ENCODE peak calls at places on chromosomes 12 and 14, in five cellular contexts. One of them, this sample, is unnamed.

GRCh38 chr12:79566452-79566851 is 124.3 kb downstream of the PAWR start:
- DNase-seq in A549: no peak
- DNase-seq in body of pancreas: no peak
- DNase-seq in suprapubic skin: no peak
- DNase-seq in IMR-90: peak
- DNase-seq in this sample: no peak

GRCh38 chr12:43060738-43061137 is 471.2 kb upstream of the PRICKLE1 start:
- DNase-seq in A549: no peak
- DNase-seq in body of pancreas: no peak
- DNase-seq in suprapubic skin: no peak
- DNase-seq in IMR-90: no peak
- DNase-seq in this sample: no peak

GRCh38 chr14:55000381-55000780 is 26.5 kb downstream of the WDHD1 start:
- DNase-seq in A549: no peak
- DNase-seq in body of pancreas: no peak
- DNase-seq in suprapubic skin: no peak
- DNase-seq in IMR-90: peak
- DNase-seq in this sample: no peak

GRCh38 chr14:71475916-71476315 is 456.3 kb upstream of the RGS6 start:
- DNase-seq in A549: no peak
- DNase-seq in body of pancreas: no peak
- DNase-seq in suprapubic skin: no peak
- DNase-seq in IMR-90: no peak
- DNase-seq in this sample: no peak

GRCh38 chr12:45254254-45254653 is 38.4 kb downstream of the ANO6 start:
- DNase-seq in A549: no peak
- DNase-seq in body of pancreas: no peak
- DNase-seq in suprapubic skin: no peak
- DNase-seq in IMR-90: no peak
- DNase-seq in this sample: no peak

GRCh38 chr12:64181504-64182291 is 40.4 kb downstream of the KICS2 start:
- DNase-seq in A549: peak
- DNase-seq in body of pancreas: peak
- DNase-seq in suprapubic skin: no peak
- DNase-seq in IMR-90: peak
- DNase-seq in this sample: peak

GRCh38 chr12:77087427-77087826 is 22.1 kb upstream of the E2F7 start:
- DNase-seq in A549: no peak
- DNase-seq in body of pancreas: no peak
- DNase-seq in suprapubic skin: no peak
- DNase-seq in IMR-90: peak
- DNase-seq in this sample: no peak

GRCh38 chr12:26271889-26272492 is 76.6 kb downstream of the SSPN start:
- DNase-seq in A549: no peak
- DNase-seq in body of pancreas: peak
- DNase-seq in suprapubic skin: peak
- DNase-seq in IMR-90: peak
- DNase-seq in this sample: peak

GRCh38 chr14:50726372-50727107 is 58.4 kb upstream of the SAV1 start:
- DNase-seq in A549: no peak
- DNase-seq in body of pancreas: no peak
- DNase-seq in suprapubic skin: no peak
- DNase-seq in IMR-90: peak
- DNase-seq in this sample: no peak

GRCh38 chr14:22097606-22098292 is 424.1 kb upstream of the OR4E1 start:
- DNase-seq in A549: no peak
- DNase-seq in body of pancreas: no peak
- DNase-seq in suprapubic skin: no peak
- DNase-seq in IMR-90: no peak
- DNase-seq in this sample: no peak

GRCh38 chr14:36069535-36069900 is 107.0 kb downstream of the PTCSC3 start:
- DNase-seq in A549: peak
- DNase-seq in body of pancreas: peak
- DNase-seq in suprapubic skin: no peak
- DNase-seq in IMR-90: peak
- DNase-seq in this sample: peak

GRCh38 chr14:79543966-79544365 is 667.3 kb downstream of the DIO2 start:
- DNase-seq in A549: peak
- DNase-seq in body of pancreas: no peak
- DNase-seq in suprapubic skin: no peak
- DNase-seq in IMR-90: peak
- DNase-seq in this sample: peak

GRCh38 chr12:122304924-122305323 is 38.6 kb upstream of the VPS33A start:
- DNase-seq in A549: no peak
- DNase-seq in body of pancreas: no peak
- DNase-seq in suprapubic skin: no peak
- DNase-seq in IMR-90: peak
- DNase-seq in this sample: no peak

GRCh38 chr14:22871200-22871961 is at the start of gene LRP10:
- DNase-seq in A549: peak
- DNase-seq in body of pancreas: peak
- DNase-seq in suprapubic skin: peak
- DNase-seq in IMR-90: peak
- DNase-seq in this sample: peak

GRCh38 chr14:26598081-26598671 is 343 bp upstream of the NOVA1 start:
- DNase-seq in A549: peak
- DNase-seq in body of pancreas: peak
- DNase-seq in suprapubic skin: peak
- DNase-seq in IMR-90: peak
- DNase-seq in this sample: peak

GRCh38 chr12:182381-182883 is 31.5 kb downstream of the SLC6A12 start:
- DNase-seq in A549: peak
- DNase-seq in body of pancreas: no peak
- DNase-seq in suprapubic skin: no peak
- DNase-seq in IMR-90: peak
- DNase-seq in this sample: peak

GRCh38 chr12:131157739-131158138 is 204.0 kb downstream of the ADGRD1 start:
- DNase-seq in A549: no peak
- DNase-seq in body of pancreas: no peak
- DNase-seq in suprapubic skin: no peak
- DNase-seq in IMR-90: no peak
- DNase-seq in this sample: no peak

GRCh38 chr12:51460519-51460918 is 35.9 kb downstream of the SLC4A8 start:
- DNase-seq in A549: no peak
- DNase-seq in body of pancreas: no peak
- DNase-seq in suprapubic skin: no peak
- DNase-seq in IMR-90: peak
- DNase-seq in this sample: no peak

GRCh38 chr12:6044082-6044481 is 80.4 kb downstream of the VWF start:
- DNase-seq in A549: no peak
- DNase-seq in body of pancreas: no peak
- DNase-seq in suprapubic skin: no peak
- DNase-seq in IMR-90: no peak
- DNase-seq in this sample: peak

GRCh38 chr14:24814944-24815343 is 181.0 kb upstream of the GZMB start:
- DNase-seq in A549: no peak
- DNase-seq in body of pancreas: no peak
- DNase-seq in suprapubic skin: no peak
- DNase-seq in IMR-90: no peak
- DNase-seq in this sample: no peak

GRCh38 chr12:30613119-30613830 is 82.4 kb downstream of the IPO8 start:
- DNase-seq in A549: no peak
- DNase-seq in body of pancreas: no peak
- DNase-seq in suprapubic skin: no peak
- DNase-seq in IMR-90: peak
- DNase-seq in this sample: no peak

DNA sequence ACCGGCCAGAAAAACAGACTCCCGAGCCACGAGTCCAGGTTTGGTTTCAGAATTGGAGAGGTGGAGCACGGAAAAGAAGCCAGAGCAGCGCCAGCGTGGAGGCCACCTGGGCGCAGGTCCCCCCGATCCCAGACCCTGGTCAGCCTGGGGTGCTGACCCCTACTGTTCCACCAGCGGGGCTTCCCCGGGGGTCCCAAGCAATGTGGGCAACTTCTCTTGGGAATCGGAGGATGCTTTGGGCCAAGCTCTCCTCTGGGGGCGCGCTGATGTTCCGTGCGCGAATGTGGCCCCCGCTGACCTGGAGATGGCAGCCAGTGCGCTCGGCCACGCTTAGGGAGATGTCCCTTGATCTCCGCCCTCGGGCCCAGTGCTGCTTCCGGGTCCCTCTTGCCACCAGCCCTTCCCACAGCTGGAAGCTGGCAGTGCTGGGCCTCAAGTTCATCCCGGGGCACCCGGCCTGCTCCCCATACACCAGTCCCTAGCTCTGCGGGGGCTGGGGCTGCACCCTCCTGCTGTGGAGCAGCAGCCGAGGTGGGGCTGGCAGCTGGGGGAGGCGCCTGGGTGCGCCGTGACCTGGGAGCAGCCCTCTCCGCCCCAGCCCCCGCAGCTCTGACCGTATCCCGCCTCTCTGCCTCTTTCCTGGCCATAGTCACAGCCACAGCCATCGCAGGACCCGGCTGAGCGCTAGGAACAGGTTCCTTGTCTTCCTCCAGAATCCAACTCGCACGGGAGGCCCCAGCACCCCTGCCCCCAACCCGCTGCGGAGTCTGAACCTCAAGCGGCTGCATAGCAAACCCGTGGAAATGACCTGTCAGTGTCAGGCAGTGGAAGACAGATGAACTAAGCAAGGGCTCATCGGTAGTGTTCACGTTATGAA is 91.2 kb downstream of the RCOR1 start:
- DNase-seq in A549: no peak
- DNase-seq in body of pancreas: peak
- DNase-seq in suprapubic skin: no peak
- DNase-seq in IMR-90: no peak
- DNase-seq in this sample: no peak
- TF ChIP-seq POLR2A in A549: no peak
- TF ChIP-seq POLR2A in body of pancreas: no peak
- TF ChIP-seq POLR2A in suprapubic skin: no peak
- TF ChIP-seq POLR2A in IMR-90: no peak
- TF ChIP-seq POLR2A in this sample: no peak

DNA sequence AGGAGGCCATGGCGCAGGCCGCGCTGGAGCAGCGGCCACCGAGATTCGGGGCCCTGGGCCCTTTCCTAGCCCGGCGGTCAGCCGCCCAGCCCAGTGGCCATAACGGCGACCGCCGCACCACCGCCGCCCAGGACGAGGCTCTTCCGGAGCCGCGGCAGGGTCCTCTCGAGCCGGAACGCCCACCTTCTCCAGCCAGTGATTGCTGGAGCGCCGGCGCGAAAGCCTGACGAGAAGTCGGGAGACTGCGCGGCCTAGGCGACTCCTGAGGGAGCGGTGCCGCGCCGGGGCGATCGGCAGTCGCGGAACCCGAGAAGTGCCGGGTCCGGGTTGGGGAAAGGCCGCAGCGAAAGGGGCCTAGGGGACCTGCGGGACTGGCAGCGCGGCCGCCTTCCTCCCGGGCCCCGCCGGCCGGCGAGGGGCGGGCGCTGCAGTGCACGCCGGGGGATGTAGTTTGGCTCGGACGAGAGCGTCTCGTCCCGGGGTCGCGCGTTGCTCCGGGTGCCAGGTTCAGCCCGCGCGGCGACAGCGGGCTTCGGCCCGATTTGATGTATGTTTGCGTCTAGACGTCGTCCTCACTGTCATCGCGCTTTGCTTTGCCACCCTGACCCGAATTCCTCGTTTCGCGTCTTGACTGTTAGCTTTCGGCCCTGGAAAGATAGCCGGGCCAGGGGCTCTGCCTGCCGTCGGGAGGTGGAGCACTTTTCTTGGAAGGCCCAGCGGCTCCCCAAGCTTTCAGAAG is at the start of gene VTI1B:
- DNase-seq in A549: peak
- DNase-seq in body of pancreas: peak
- DNase-seq in suprapubic skin: peak
- DNase-seq in IMR-90: peak
- DNase-seq in this sample: peak
- TF ChIP-seq POLR2A in A549: peak
- TF ChIP-seq POLR2A in body of pancreas: peak
- TF ChIP-seq POLR2A in suprapubic skin: peak
- TF ChIP-seq POLR2A in IMR-90: peak
- TF ChIP-seq POLR2A in this sample: peak

DNA sequence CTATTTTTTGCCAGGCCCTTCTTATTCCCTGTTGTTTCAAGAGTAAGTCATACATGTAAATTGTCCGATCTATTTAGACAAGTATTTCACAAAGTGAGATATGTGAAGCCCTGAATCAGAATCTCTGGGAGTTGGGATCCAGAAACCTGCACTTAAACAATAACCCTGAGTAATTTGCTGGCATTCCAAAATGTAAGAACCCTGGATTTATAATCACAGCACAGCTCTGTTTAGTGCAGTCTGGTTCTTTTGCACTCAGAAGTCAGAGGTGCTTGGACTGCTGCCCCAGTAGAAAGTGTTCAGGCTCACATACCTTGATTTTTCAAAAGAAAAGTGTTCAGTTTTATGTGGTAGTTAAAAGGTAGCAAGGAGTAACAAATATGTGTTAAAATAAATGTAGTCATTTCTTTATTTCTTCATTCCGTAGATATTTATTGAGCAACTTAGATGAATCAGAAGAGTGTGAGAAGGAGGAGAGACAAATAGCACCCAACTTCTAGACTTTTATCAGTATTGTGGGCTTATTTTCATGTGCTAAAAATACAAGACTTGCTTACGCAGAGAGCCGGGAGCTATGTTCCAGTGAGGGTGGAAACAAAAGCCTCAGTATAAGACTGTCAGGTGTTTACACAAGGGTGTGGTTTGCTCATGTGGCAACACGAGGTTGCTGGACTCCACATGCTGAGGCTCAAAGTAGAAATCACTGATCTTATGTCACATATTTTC is 70.1 kb downstream of the SYNE2 start:
- DNase-seq in A549: peak
- DNase-seq in body of pancreas: peak
- DNase-seq in suprapubic skin: no peak
- DNase-seq in IMR-90: peak
- DNase-seq in this sample: no peak
- TF ChIP-seq POLR2A in A549: no peak
- TF ChIP-seq POLR2A in body of pancreas: peak
- TF ChIP-seq POLR2A in suprapubic skin: no peak
- TF ChIP-seq POLR2A in IMR-90: no peak
- TF ChIP-seq POLR2A in this sample: no peak

DNA sequence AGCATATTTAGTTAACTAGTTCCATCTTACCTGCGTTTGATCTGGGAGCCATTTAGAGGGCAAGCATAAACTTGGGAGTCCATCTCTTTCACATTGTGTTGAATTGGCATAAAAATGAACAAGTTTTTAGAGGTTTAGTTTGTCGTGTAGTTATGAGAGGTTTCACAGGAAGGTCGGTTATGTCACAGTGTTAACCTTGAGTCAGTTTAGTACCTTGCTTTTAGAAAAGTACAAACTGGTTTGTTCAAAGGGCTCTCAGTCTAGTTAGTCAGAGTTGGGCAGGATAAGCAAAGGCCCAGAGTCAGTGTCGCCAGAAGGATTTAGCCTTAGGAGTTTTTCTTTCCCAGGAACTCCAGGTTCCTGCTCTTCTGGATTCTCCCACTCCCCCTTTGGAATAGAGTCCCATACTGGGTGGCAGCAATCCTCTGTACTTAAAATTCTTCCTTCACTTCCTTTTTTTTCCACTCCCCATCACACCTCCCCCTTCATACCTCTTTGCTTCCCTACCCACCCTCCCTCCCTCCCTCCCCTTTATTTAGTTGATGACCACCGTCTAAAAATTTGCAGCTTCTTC is 12.0 kb downstream of the PCBP2 start:
- DNase-seq in A549: no peak
- DNase-seq in body of pancreas: no peak
- DNase-seq in suprapubic skin: no peak
- DNase-seq in IMR-90: no peak
- DNase-seq in this sample: no peak
- TF ChIP-seq POLR2A in A549: no peak
- TF ChIP-seq POLR2A in body of pancreas: no peak
- TF ChIP-seq POLR2A in suprapubic skin: no peak
- TF ChIP-seq POLR2A in IMR-90: no peak
- TF ChIP-seq POLR2A in this sample: no peak

This sample was measured in H54.